ENCODE peak calls at places on chromosomes 2 and 18, in five cellular contexts. M is HepG2, L is A549, D is K562, E is GM12878. U is an unnamed sample.
A peak's percentile ranks its signal among the peaks of the same experiment; 100 is the strongest.

GRCh38 chr2:75416420-75417342 is 144.1 kb downstream of the EVA1A start:
- DNase-seq in L (peak; percentile 10), M (no peak), E (peak; percentile 38), D (no peak), U (no peak)

GRCh38 chr18:73462092-73462491 is 594.3 kb upstream of the NETO1 start:
- DNase-seq in E (no peak), D (no peak), L (no peak), M (no peak), U (peak; percentile 92)

GRCh38 chr2:1481406-1482252 is 68.4 kb downstream of the TPO start:
- DNase-seq in M (no peak), E (no peak), L (no peak), D (no peak), U (no peak)

GRCh38 chr2:218216674-218217365 is at the start of gene ARPC2:
- DNase-seq in E (peak; percentile 75), L (peak; percentile 91), M (peak; percentile 88), D (peak; percentile 89), U (peak; percentile 97)

GRCh38 chr2:152012697-152013096 is 86.1 kb downstream of the CACNB4 start:
- DNase-seq in D (no peak), M (no peak), L (no peak), E (no peak), U (peak; percentile 42)

GRCh38 chr2:70484086-70484485 is 69.5 kb downstream of the TGFA start:
- DNase-seq in M (no peak), D (no peak), E (no peak), L (no peak), U (no peak)

GRCh38 chr2:45850558-45850957 is 199.1 kb downstream of the PRKCE start:
- DNase-seq in L (no peak), E (no peak), D (no peak), M (no peak), U (no peak)

GRCh38 chr18:48409591-48410094 is 460 bp upstream of the ZBTB7C start:
- DNase-seq in E (no peak), M (no peak), D (no peak), L (no peak), U (no peak)

GRCh38 chr2:219864154-219864553 is 236.7 kb downstream of the SLC4A3 start:
- DNase-seq in L (no peak), M (no peak), E (no peak), D (no peak), U (no peak)

GRCh38 chr2:96100893-96101304 is 15.5 kb downstream of the ADRA2B start:
- DNase-seq in M (no peak), D (no peak), E (no peak), L (no peak), U (no peak)

GRCh38 chr2:229443141-229443540 is 172.1 kb upstream of the PID1 start:
- DNase-seq in M (no peak), E (no peak), D (no peak), L (no peak), U (no peak)

GRCh38 chr2:87401726-87402345 is 346.1 kb upstream of the PLGLB2 start:
- DNase-seq in M (no peak), L (no peak), D (no peak), E (no peak), U (no peak)

GRCh38 chr18:12597775-12598174 is 60.1 kb downstream of the SPIRE1 start:
- DNase-seq in D (no peak), L (peak; percentile 80), M (peak; percentile 84), E (no peak), U (peak; percentile 90)

GRCh38 chr18:68394705-68395104 is 320.2 kb downstream of the TMX3 start:
- DNase-seq in M (no peak), D (no peak), E (no peak), L (no peak), U (peak; percentile 21)

GRCh38 chr2:142868281-142868762 is 9.1 kb upstream of the KYNU start:
- DNase-seq in E (no peak), M (no peak), L (peak; percentile 94), D (no peak), U (no peak)

GRCh38 chr2:142867161-142867560 is 10.3 kb upstream of the KYNU start:
- DNase-seq in D (no peak), L (peak; percentile 62), M (no peak), E (no peak), U (no peak)

GRCh38 chr2:142866426-142866825 is 11.0 kb upstream of the KYNU start:
- DNase-seq in E (no peak), M (no peak), L (no peak), D (no peak), U (no peak)

GRCh38 chr2:142863485-142863921 is 14.0 kb upstream of the KYNU start:
- DNase-seq in D (no peak), E (no peak), M (peak; percentile 98), L (peak; percentile 86), U (peak; percentile 94)

GRCh38 chr2:142865924-142866323 is 11.5 kb upstream of the KYNU start:
- DNase-seq in L (no peak), E (no peak), D (no peak), M (no peak), U (peak; percentile 30)
- TF ChIP-seq POLR2A in L (no peak), E (no peak), D (no peak), M (no peak), U (no peak)

DNA sequence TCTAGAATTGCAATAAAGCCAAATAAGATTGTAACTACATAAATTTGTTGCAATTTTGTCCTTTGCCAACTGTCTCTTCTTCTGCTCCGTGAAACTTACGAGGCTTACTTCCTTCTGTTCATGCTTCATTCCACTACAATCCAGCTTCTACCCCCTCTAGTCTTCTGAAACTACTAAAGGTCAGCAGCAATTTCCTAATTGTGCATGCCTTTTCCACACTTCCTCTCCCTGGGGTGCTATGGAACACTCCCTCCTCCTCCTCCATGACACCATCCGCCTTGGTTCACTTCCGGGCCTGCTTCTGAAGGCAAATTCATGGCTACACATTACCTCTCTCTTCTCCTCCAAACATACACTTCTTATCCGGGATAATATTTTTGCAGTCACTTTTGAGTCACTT is 95.4 kb upstream of the CD302 start:
- DNase-seq in M (no peak), L (no peak), D (no peak), E (no peak), U (no peak)
- TF ChIP-seq SMC3 in M (no peak), L (no peak), D (no peak), E (no peak), U (no peak)

GRCh38 chr2:135899567-135899966 is 23.3 kb upstream of the MCM6 start:
- DNase-seq in M (peak; percentile 33), D (no peak), L (no peak), E (no peak), U (no peak)
- TF ChIP-seq USF2 in M (no peak), D (no peak), L (no peak), E (no peak), U (no peak)

GRCh38 chr2:120108049-120108448 is 95.2 kb downstream of the EPB41L5 start:
- DNase-seq in M (no peak), D (no peak), E (no peak), L (peak; percentile 36), U (peak; percentile 83)
- TF ChIP-seq POLR2A in M (no peak), D (no peak), E (no peak), L (no peak), U (no peak)

DNA sequence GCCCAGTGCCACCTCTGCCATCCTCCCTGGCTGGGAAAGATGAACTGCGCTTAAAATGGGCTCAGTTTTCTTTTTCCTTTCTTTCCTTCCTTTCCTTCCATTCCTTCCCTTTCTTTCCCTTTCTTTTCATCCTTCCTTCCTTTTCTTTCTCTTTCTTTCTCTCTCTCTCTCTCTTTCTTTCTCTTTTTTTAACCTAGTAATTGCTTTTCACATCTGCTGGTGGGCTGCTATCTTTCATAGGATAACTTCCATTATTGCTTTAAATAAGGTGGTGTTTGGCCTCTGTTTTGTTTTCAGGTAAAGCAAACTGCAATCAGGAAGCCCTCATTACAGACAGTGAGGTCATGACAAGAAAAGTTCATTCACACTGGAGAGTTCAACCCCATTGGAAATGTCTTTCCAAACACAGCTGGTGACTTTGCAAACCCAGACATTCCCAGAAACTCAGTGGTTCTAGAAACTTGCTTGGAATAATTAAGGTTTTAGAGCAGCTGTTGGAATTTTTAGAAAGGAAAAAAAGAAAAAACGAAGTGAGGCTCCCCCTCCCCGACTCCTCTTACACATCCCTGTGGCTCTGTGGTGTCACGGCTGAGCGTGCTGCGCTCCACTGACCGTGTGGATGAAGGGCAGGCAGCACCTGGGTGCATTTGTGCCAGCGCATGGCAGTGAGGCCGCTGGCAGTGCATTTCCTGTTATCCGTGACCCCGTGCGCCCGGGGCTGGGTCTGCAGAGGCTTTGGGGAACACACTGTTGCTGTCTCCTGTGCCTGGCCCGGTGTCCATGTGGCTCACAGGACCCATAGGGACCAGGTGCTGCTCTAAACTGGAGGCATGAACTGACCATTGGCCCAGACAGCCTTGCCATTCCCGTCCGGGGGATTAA is 76.9 kb downstream of the MBP start:
- DNase-seq in L (no peak), M (no peak), D (no peak), E (no peak), U (peak; percentile 58)
- TF ChIP-seq SMC3 in L (no peak), M (no peak), D (no peak), E (no peak), U (no peak)

GRCh38 chr2:100952512-100952911 is 49.6 kb upstream of the RPL31 start:
- DNase-seq in E (no peak), M (no peak), D (no peak), L (no peak), U (no peak)

GRCh38 chr2:100956081-100956480 is 46.0 kb upstream of the RPL31 start:
- DNase-seq in M (no peak), L (no peak), D (no peak), E (no peak), U (no peak)

GRCh38 chr2:100953406-100954043 is 48.6 kb upstream of the RPL31 start:
- DNase-seq in D (no peak), M (no peak), L (no peak), E (no peak), U (no peak)

GRCh38 chr2:100955226-100955625 is 46.9 kb upstream of the RPL31 start:
- DNase-seq in L (no peak), M (no peak), D (no peak), E (no peak), U (no peak)

DNA sequence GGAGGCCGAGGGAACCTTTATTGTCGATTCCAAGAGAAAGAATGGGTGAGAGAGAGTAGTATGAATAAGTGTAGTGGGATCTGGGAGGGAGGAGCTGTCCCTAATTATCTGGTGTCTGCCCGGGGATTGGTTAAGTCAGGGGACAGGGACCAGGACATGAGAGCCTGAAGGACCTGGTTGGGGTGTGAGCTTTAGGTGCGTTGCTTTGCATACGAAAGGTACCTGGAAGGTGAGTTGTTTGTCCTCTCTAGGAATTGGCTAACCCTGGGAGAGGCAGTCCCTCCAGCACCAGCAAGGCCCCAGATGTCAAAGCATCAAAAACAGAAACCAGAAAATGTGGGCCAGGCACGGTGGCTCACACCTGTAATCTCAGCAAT is 48.1 kb upstream of the RPL31 start:
- DNase-seq in M (no peak), D (no peak), L (no peak), E (no peak), U (no peak)
- TF ChIP-seq USF2 in M (no peak), D (no peak), L (no peak), E (no peak), U (no peak)